ENCODE peak calls at places on chromosomes 7 and 10, in ten cellular contexts. O, K, H, R, M, F, T, J, Y and Q are unnamed samples.

GRCh38 chr7:123011766-123012369 is 16.4 kb upstream of the TAS2R16 start:
- DNase-seq in M (no peak), F (no peak), O (no peak), Y (no peak), J (no peak), R (no peak), H (no peak), T (no peak), K (no peak), Q (no peak)

GRCh38 chr10:100790761-100791208 is 45.4 kb downstream of the PAX2 start:
- DNase-seq in H (no peak), Y (no peak), M (no peak), O (no peak), T (no peak), F (peak), J (no peak), R (no peak), K (no peak), Q (peak)

GRCh38 chr7:47361746-47362215 is 220.1 kb downstream of the TNS3 start:
- DNase-seq in Y (no peak), F (peak), R (no peak), O (peak), M (no peak), H (peak), T (peak), J (peak), K (peak), Q (no peak)

GRCh38 chr7:71198887-71199286 is 66.9 kb downstream of the GALNT17 start:
- DNase-seq in R (no peak), Y (no peak), M (no peak), T (no peak), K (no peak), J (no peak), O (no peak), F (no peak), H (no peak), Q (no peak)

GRCh38 chr10:16867556-16867955 is 50.3 kb upstream of the RSU1 start:
- DNase-seq in R (no peak), K (peak), F (peak), H (peak), O (peak), J (no peak), M (no peak), Y (no peak), T (no peak), Q (no peak)

GRCh38 chr10:78272329-78272728 is 238.7 kb downstream of the RPS24 start:
- DNase-seq in K (no peak), J (no peak), R (no peak), H (no peak), T (no peak), F (no peak), M (no peak), Y (no peak), O (no peak), Q (no peak)

GRCh38 chr7:32518534-32519140 is 23.3 kb downstream of the AVL9 start:
- DNase-seq in J (no peak), Y (no peak), H (no peak), F (peak), R (no peak), O (peak), M (no peak), K (peak), T (no peak), Q (no peak)

GRCh38 chr7:44520574-44520973 is 20.6 kb downstream of the NPC1L1 start:
- DNase-seq in R (no peak), T (no peak), M (no peak), Y (no peak), O (no peak), F (no peak), J (no peak), H (no peak), K (no peak), Q (no peak)

GRCh38 chr7:129150199-129150996 is 5.9 kb downstream of the TSPAN33 start:
- DNase-seq in R (no peak), T (no peak), Y (no peak), H (no peak), K (no peak), M (peak), F (no peak), J (no peak), O (no peak), Q (no peak)

GRCh38 chr7:17421941-17422340 is 123.5 kb downstream of the AHR start:
- DNase-seq in T (no peak), K (no peak), M (no peak), O (no peak), R (no peak), Y (no peak), H (no peak), J (no peak), F (no peak), Q (no peak)

GRCh38 chr7:17501461-17502208 is 203.2 kb downstream of the AHR start:
- DNase-seq in T (no peak), J (no peak), Y (no peak), H (peak), K (peak), M (no peak), F (no peak), R (no peak), O (peak), Q (no peak)

GRCh38 chr10:94225589-94225988 is 137.2 kb downstream of the NOC3L start:
- DNase-seq in M (peak), T (no peak), F (peak), H (peak), R (no peak), O (no peak), K (no peak), J (no peak), Y (no peak), Q (no peak)

GRCh38 chr7:47480576-47481538 is 101.1 kb downstream of the TNS3 start:
- DNase-seq in M (no peak), F (no peak), J (peak), O (no peak), K (no peak), T (no peak), R (peak), Y (no peak), H (no peak), Q (no peak)

GRCh38 chr7:25835191-25835590 is 316.8 kb upstream of the NFE2L3 start:
- DNase-seq in R (no peak), M (no peak), O (peak), Y (no peak), K (peak), F (peak), T (no peak), H (peak), J (no peak), Q (no peak)

GRCh38 chr7:17142831-17143541 is 155.5 kb upstream of the AHR start:
- DNase-seq in Y (no peak), R (no peak), J (no peak), K (peak), O (peak), T (no peak), M (no peak), H (peak), F (peak), Q (no peak)

GRCh38 chr7:115634633-115635032 is 395.9 kb downstream of the TFEC start:
- DNase-seq in R (no peak), Y (no peak), J (no peak), M (no peak), H (no peak), K (no peak), F (no peak), O (no peak), T (no peak), Q (no peak)

GRCh38 chr7:34158311-34158710 is 253.0 kb downstream of the BMPER start:
- DNase-seq in K (no peak), R (no peak), H (no peak), Y (no peak), J (no peak), M (no peak), F (no peak), T (no peak), O (peak), Q (no peak)

GRCh38 chr10:32199724-32200394 is 143.6 kb upstream of the KIF5B start:
- DNase-seq in R (no peak), H (no peak), K (no peak), T (no peak), O (no peak), Y (no peak), J (no peak), F (no peak), M (no peak), Q (no peak)

GRCh38 chr7:101856488-101857357 is 39.3 kb downstream of the CUX1 start:
- DNase-seq in F (peak), K (peak), R (peak), M (peak), O (peak), H (peak), T (peak), Y (peak), J (peak), Q (peak)

GRCh38 chr10:102233997-102234396 is 7.3 kb downstream of the PITX3 start:
- DNase-seq in R (no peak), J (no peak), K (no peak), M (no peak), T (no peak), Y (no peak), O (no peak), H (no peak), F (no peak), Q (no peak)

GRCh38 chr10:8026349-8027259 is 27.9 kb upstream of the GATA3 start:
- DNase-seq in K (no peak), R (no peak), T (peak), Y (no peak), J (no peak), O (no peak), M (no peak), F (no peak), H (no peak), Q (no peak)

GRCh38 chr7:37833818-37834146 is 14.6 kb upstream of the NME8 start:
- DNase-seq in O (no peak), R (no peak), F (no peak), Y (no peak), M (no peak), J (no peak), H (no peak), T (no peak), K (no peak), Q (no peak)

GRCh38 chr10:59896186-59896585 is 10.2 kb downstream of the CCDC6 start:
- DNase-seq in Y (no peak), H (no peak), M (no peak), F (no peak), R (no peak), T (no peak), K (no peak), J (no peak), O (no peak), Q (no peak)

GRCh38 chr10:5618829-5619228 is 47.6 kb downstream of the ASB13 start:
- DNase-seq in K (no peak), H (peak), T (no peak), O (no peak), F (no peak), J (no peak), M (no peak), Y (peak), R (no peak), Q (peak)

GRCh38 chr10:13526952-13527863 is 1.6 kb downstream of the BEND7 start:
- DNase-seq in T (no peak), O (peak), H (peak), J (no peak), R (no peak), Y (no peak), K (peak), F (peak), M (no peak), Q (no peak)

GRCh38 chr7:22876986-22877729 is 54.5 kb upstream of the TOMM7 start:
- DNase-seq in R (no peak), T (no peak), F (no peak), J (no peak), H (no peak), M (no peak), O (no peak), Y (no peak), K (no peak), Q (no peak)

GRCh38 chr10:45008524-45009161 is 7.9 kb downstream of the ZNF22 start:
- DNase-seq in T (no peak), K (peak), O (peak), Y (no peak), R (peak), F (peak), J (peak), M (no peak), H (peak), Q (peak)

GRCh38 chr10:6619663-6620062 is 39.6 kb upstream of the PRKCQ start:
- DNase-seq in T (no peak), O (no peak), R (no peak), Y (no peak), H (no peak), F (no peak), J (no peak), M (no peak), K (no peak), Q (no peak)

GRCh38 chr10:3159160-3159559 is 13.4 kb downstream of the PITRM1 start:
- DNase-seq in R (no peak), O (no peak), T (no peak), H (no peak), M (no peak), K (no peak), Y (no peak), F (no peak), J (no peak), Q (no peak)

GRCh38 chr10:51397695-51398094 is 301.7 kb downstream of the CSTF2T start:
- DNase-seq in H (peak), F (peak), K (peak), R (no peak), O (peak), J (no peak), Y (no peak), M (no peak), T (peak), Q (no peak)

GRCh38 chr10:113226404-113226803 is 276.4 kb downstream of the TCF7L2 start:
- DNase-seq in Y (no peak), J (no peak), R (no peak), K (no peak), H (no peak), M (no peak), T (peak), O (no peak), F (no peak), Q (no peak)

GRCh38 chr10:14009315-14010082 is 321.2 kb downstream of the FRMD4A start:
- DNase-seq in T (no peak), K (peak), O (peak), H (peak), R (no peak), F (peak), J (peak), M (no peak), Y (no peak), Q (peak)

GRCh38 chr10:114825513-114826253 is 4.1 kb downstream of the FHIP2A start:
- DNase-seq in J (peak), Y (no peak), H (peak), O (peak), K (peak), F (peak), M (no peak), R (no peak), T (no peak), Q (no peak)

GRCh38 chr10:77756319-77757232 is 119.0 kb upstream of the KCNMA1 start:
- DNase-seq in Y (no peak), T (no peak), O (peak), K (peak), M (peak), J (peak), H (peak), R (no peak), F (peak), Q (peak)

GRCh38 chr10:18545626-18546025 is 105.8 kb downstream of the NSUN6 start:
- DNase-seq in K (peak), H (peak), T (no peak), J (no peak), Y (no peak), O (peak), M (no peak), F (peak), R (no peak), Q (no peak)

GRCh38 chr10:133399123-133399601 is 5.2 kb downstream of the MTG1 start:
- DNase-seq in J (no peak), T (peak), M (no peak), K (no peak), H (no peak), Y (peak), F (no peak), O (no peak), R (no peak), Q (no peak)

GRCh38 chr7:93757421-93757820 is 133.1 kb downstream of the TFPI2 start:
- DNase-seq in F (peak), Y (no peak), T (no peak), M (no peak), K (peak), R (no peak), J (no peak), H (no peak), O (no peak), Q (no peak)

GRCh38 chr10:18071591-18071990 is 68.6 kb upstream of the CACNB2 start:
- DNase-seq in O (no peak), Y (no peak), R (no peak), K (peak), T (no peak), M (no peak), F (peak), J (no peak), H (no peak), Q (no peak)

DNA sequence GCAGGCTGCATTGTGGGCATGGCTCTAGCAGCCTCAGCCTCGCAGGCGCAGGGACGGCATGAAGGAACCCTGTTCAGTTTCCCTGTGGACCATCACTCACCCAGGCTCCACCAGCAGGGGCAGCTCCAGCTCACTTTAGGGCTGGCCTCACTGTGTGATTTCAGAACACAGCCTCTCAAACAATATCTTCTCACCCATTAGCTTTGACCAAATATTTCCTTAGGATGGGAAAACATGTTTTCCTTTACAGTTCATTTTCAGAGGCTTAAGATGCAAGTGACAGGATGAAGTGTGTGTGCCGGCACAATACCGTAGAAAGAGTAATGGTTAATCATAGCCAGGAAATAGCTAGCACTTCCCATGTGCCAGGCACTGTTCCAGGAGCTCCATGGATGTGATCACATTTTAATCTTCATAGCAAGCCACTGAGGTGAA is 58.2 kb downstream of the LANCL2 start:
- DNase-seq in R (no peak), M (no peak), O (peak), J (no peak), F (peak), K (peak), T (no peak), Y (no peak), H (peak), Q (no peak)
- TF ChIP-seq CTCF in R (no peak), M (no peak), O (peak), J (no peak), F (peak), K (peak), T (no peak), Y (no peak), H (peak), Q (no peak)

GRCh38 chr7:91098566-91098965 is 165.7 kb upstream of the FZD1 start:
- DNase-seq in T (no peak), O (peak), K (peak), M (no peak), R (no peak), J (no peak), Y (no peak), F (peak), H (peak), Q (no peak)
- TF ChIP-seq CTCF in T (no peak), O (no peak), K (no peak), M (no peak), R (no peak), J (no peak), Y (no peak), F (no peak), H (no peak), Q (no peak)

DNA sequence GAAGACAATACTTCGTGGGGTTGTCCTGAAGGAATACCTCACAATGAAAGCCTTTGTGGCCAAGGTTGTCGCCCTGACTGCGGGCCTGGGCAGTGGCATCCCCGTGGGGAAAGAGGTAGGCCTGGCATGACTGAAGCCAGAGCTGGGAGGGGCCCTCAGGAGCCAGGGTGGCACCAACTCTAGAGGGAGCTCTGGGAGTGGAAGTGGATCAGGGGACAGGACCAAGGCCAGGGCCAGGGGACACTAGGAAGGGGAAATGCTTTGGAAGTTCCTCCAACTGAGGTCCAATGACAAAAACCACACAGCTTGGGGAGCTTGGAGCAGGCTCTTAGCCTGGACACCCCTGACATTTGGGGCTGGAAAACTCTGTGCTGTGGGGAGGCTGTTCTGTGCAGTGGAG is 5.8 kb downstream of the CLCN1 start:
- DNase-seq in T (no peak), J (no peak), R (no peak), M (no peak), H (no peak), F (no peak), K (no peak), O (no peak), Y (no peak), Q (no peak)
- TF ChIP-seq CTCF in T (no peak), J (no peak), R (no peak), M (no peak), H (peak), F (peak), K (no peak), O (no peak), Y (peak), Q (no peak)

GRCh38 chr7:136136906-136137305 is 159.7 kb upstream of the MTPN start:
- DNase-seq in K (no peak), R (no peak), T (no peak), J (no peak), H (no peak), M (no peak), F (no peak), Y (no peak), O (no peak), Q (no peak)

GRCh38 chr7:136138991-136139390 is 161.8 kb upstream of the MTPN start:
- DNase-seq in Y (no peak), J (no peak), H (no peak), T (no peak), F (no peak), M (no peak), O (no peak), K (no peak), R (no peak), Q (no peak)

GRCh38 chr7:136130819-136131637 is 153.9 kb upstream of the MTPN start:
- DNase-seq in T (no peak), O (no peak), K (no peak), J (no peak), M (no peak), F (no peak), H (no peak), Y (no peak), R (no peak), Q (no peak)

GRCh38 chr7:136133491-136133990 is 156.4 kb upstream of the MTPN start:
- DNase-seq in M (no peak), R (no peak), Y (no peak), T (no peak), K (peak), F (peak), H (peak), O (peak), J (no peak), Q (peak)

DNA sequence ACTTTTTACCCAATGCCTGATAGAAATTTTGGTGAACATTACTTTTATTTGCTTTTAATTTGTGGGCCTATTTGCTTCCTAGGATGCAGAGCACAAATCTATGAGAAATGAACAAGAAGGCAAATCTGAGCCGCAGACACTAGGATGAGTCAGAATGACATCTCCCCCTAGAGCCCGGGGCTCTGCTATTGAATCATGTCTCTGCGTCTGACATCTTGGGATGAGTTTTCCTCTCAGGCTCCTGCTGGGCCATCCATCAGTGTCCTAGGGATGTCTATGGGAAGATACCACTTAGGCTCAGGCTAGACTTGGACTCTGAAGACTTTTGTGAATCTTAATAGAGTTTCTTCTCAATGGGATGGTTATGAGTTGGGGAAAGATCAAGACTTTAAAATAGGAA is 157.3 kb upstream of the MTPN start:
- DNase-seq in O (peak), Y (no peak), K (peak), H (peak), F (peak), T (no peak), J (no peak), M (no peak), R (no peak), Q (no peak)
- TF ChIP-seq CTCF in O (no peak), Y (no peak), K (no peak), H (peak), F (no peak), T (no peak), J (no peak), M (no peak), R (no peak), Q (no peak)

GRCh38 chr7:138459300-138460175 is 521 bp upstream of the TRIM24 start:
- DNase-seq in F (peak), R (peak), Y (no peak), M (peak), O (no peak), H (peak), T (peak), J (peak), K (no peak), Q (peak)
- TF ChIP-seq CTCF in F (peak), R (no peak), Y (no peak), M (no peak), O (peak), H (peak), T (no peak), J (peak), K (peak), Q (no peak)